ENCODE peak calls at places on chromosomes 1 and 21, in five cellular contexts. S, G, Y, V and Q are unnamed samples.

GRCh38 chr1:100720751-100721150 is 1.2 kb downstream of the VCAM1 start:
- DNase-seq in S (no peak), G (no peak), Y (no peak), V (no peak), Q (no peak)

GRCh38 chr21:43928230-43928607 is 63.2 kb downstream of the AGPAT3 start:
- DNase-seq in S (no peak), G (no peak), Y (no peak), V (no peak), Q (no peak)

GRCh38 chr21:42225042-42225441 is 6.1 kb downstream of the ABCG1 start:
- DNase-seq in S (no peak), G (no peak), Y (no peak), V (no peak), Q (no peak)

GRCh38 chr1:54934869-54935268 is 45.6 kb upstream of the TMEM61 start:
- DNase-seq in S (no peak), G (no peak), Y (no peak), V (no peak), Q (peak; percentile 93)

GRCh38 chr21:28704746-28705145 is 287.9 kb downstream of the LTN1 start:
- DNase-seq in S (no peak), G (no peak), Y (no peak), V (no peak), Q (no peak)

GRCh38 chr1:31839662-31840343 is 24.0 kb upstream of the SPOCD1 start:
- DNase-seq in S (no peak), G (no peak), Y (no peak), V (no peak), Q (no peak)

GRCh38 chr1:85339089-85339488 is 62.7 kb upstream of the BCL10 start:
- DNase-seq in S (no peak), G (no peak), Y (no peak), V (peak; percentile 71), Q (no peak)

GRCh38 chr1:21922103-21923014 is 14.8 kb downstream of the HSPG2 start:
- DNase-seq in S (no peak), G (no peak), Y (no peak), V (no peak), Q (no peak)

GRCh38 chr1:79391896-79392295 is 385.4 kb upstream of the ADGRL4 start:
- DNase-seq in S (no peak), G (no peak), Y (no peak), V (no peak), Q (no peak)

GRCh38 chr1:229942508-229942907 is 124.5 kb upstream of the GALNT2 start:
- DNase-seq in S (no peak), G (no peak), Y (no peak), V (no peak), Q (no peak)

GRCh38 chr1:39650431-39650830 is 11.0 kb upstream of the HEYL start:
- DNase-seq in S (no peak), G (no peak), Y (no peak), V (no peak), Q (no peak)

GRCh38 chr1:88237026-88237425 is 447.0 kb upstream of the PKN2 start:
- DNase-seq in S (no peak), G (no peak), Y (no peak), V (no peak), Q (no peak)

GRCh38 chr1:26733982-26734381 is 38.2 kb downstream of the ARID1A start:
- DNase-seq in S (no peak), G (no peak), Y (no peak), V (no peak), Q (no peak)

GRCh38 chr21:43810505-43811261 is 21.3 kb downstream of the RRP1 start:
- DNase-seq in S (peak; percentile 51), G (peak; percentile 96), Y (peak; percentile 92), V (peak; percentile 36), Q (peak; percentile 77)

GRCh38 chr21:43295016-43295958 is 126.5 kb downstream of the CRYAA start:
- DNase-seq in S (no peak), G (no peak), Y (no peak), V (no peak), Q (no peak)

GRCh38 chr1:207698822-207699483 is 52.9 kb upstream of the CD46 start:
- DNase-seq in S (no peak), G (peak; percentile 24), Y (peak; percentile 31), V (peak; percentile 70), Q (peak; percentile 7)

GRCh38 chr1:23169727-23170335 is 1.2 kb upstream of the LUZP1 start:
- DNase-seq in S (no peak), G (no peak), Y (no peak), V (peak; percentile 64), Q (peak; percentile 30)

GRCh38 chr1:153963850-153964331 is 554 bp upstream of the SLC39A1 start:
- DNase-seq in S (no peak), G (no peak), Y (no peak), V (peak; percentile 56), Q (peak; percentile 55)

GRCh38 chr1:97581614-97582051 is 339.2 kb downstream of the DPYD start:
- DNase-seq in S (no peak), G (no peak), Y (no peak), V (no peak), Q (no peak)

GRCh38 chr1:167799747-167800146 is 78.0 kb downstream of the MPZL1 start:
- DNase-seq in S (no peak), G (no peak), Y (no peak), V (no peak), Q (no peak)

GRCh38 chr1:75725256-75725655 is 747 bp downstream of the ACADM start:
- DNase-seq in S (no peak), G (no peak), Y (no peak), V (no peak), Q (no peak)

GRCh38 chr1:147292012-147292411 is 49.5 kb downstream of the CHD1L start:
- DNase-seq in S (no peak), G (no peak), Y (no peak), V (no peak), Q (no peak)

GRCh38 chr21:44449473-44450363 is 5.6 kb upstream of the LRRC3 start:
- DNase-seq in S (no peak), G (peak; percentile 91), Y (no peak), V (no peak), Q (peak; percentile 29)

GRCh38 chr1:26907071-26907922 is 6.5 kb downstream of the NR0B2 start:
- DNase-seq in S (no peak), G (no peak), Y (peak; percentile 51), V (peak; percentile 73), Q (peak; percentile 46)

GRCh38 chr21:41926068-41926806 is 27.6 kb downstream of the C2CD2 start:
- DNase-seq in S (peak; percentile 68), G (no peak), Y (no peak), V (no peak), Q (peak; percentile 60)

GRCh38 chr1:61403863-61404615 is 320.9 kb downstream of the TM2D1 start:
- DNase-seq in S (no peak), G (no peak), Y (no peak), V (no peak), Q (no peak)

GRCh38 chr1:18561967-18562366 is 68.7 kb upstream of the PAX7 start:
- DNase-seq in S (no peak), G (peak; percentile 37), Y (no peak), V (no peak), Q (no peak)

GRCh38 chr1:56920551-56920950 is 45.3 kb downstream of the C8B start:
- DNase-seq in S (no peak), G (no peak), Y (no peak), V (no peak), Q (no peak)

GRCh38 chr1:159600894-159601293 is 13.3 kb downstream of the APCS start:
- DNase-seq in S (no peak), G (no peak), Y (no peak), V (no peak), Q (no peak)

DNA sequence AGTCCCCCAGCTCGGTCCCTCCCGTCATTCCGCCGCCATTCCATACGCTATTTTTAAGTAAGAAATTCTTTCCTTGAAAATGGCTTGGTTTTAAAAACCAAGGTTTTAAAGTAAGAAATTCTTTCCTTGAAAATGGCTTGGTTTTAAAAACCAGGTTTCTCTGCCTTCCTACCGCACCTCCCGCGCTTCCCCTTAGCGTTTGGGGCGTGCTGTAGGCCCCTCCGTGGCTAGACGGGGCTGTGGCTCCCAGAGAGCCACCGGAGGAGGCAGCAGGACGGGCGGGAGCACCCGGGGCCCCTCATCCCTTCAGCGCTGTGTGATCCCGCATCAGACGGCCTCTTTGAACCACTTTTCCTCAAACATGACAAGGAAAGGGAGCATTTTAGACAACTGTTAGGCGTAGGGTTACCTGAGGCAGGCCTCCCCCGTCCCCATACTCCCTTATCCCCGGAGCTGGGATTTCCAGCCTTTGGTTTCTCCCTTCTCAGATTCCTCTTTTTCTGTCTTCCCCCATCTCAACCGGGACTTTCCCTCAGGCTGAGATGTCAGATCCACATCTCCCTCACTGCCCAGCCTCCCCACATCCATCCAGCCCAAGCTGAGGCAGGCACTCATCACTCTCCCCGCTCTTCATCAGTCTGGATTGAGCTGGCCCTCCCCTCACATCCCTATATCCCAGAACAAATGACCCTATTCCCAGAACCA is 541 bp upstream of the CD58 start:
- DNase-seq in S (no peak), G (peak; percentile 49), Y (peak; percentile 35), V (no peak), Q (no peak)
- TF ChIP-seq JUND in S (no peak), G (no peak), Y (no peak), V (no peak), Q (no peak)

DNA sequence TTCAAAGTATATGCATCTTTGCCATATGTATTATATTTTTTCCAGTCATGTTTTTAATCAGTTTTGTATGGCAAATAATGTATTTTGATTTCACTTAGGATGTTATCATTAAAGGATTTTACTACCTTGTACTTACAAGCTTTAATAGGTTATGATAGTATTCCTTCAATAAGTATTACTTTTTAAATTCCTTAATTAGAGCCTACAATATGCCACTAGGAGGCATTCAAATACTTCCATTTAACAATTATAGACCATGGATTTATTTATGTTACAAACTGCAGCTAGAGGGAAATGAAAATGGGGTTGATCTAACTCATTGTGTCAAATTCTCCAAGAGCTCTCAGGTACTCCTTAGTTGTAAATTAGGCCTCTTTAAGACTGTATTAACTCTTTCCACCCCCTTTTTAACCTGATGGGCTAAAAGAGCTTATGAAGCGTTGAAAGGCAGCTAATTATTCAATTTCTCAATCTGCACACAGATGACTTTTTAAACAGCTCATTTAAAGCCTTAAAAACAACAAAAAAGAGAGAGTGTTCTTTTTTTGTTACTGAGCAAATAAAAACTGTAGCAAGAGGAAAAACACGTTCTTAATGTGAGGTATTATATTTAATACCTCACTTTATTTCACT is 156.2 kb downstream of the DENND1B start:
- DNase-seq in S (no peak), G (no peak), Y (no peak), V (peak; percentile 6), Q (peak; percentile 66)
- TF ChIP-seq JUND in S (no peak), G (no peak), Y (no peak), V (no peak), Q (no peak)

DNA sequence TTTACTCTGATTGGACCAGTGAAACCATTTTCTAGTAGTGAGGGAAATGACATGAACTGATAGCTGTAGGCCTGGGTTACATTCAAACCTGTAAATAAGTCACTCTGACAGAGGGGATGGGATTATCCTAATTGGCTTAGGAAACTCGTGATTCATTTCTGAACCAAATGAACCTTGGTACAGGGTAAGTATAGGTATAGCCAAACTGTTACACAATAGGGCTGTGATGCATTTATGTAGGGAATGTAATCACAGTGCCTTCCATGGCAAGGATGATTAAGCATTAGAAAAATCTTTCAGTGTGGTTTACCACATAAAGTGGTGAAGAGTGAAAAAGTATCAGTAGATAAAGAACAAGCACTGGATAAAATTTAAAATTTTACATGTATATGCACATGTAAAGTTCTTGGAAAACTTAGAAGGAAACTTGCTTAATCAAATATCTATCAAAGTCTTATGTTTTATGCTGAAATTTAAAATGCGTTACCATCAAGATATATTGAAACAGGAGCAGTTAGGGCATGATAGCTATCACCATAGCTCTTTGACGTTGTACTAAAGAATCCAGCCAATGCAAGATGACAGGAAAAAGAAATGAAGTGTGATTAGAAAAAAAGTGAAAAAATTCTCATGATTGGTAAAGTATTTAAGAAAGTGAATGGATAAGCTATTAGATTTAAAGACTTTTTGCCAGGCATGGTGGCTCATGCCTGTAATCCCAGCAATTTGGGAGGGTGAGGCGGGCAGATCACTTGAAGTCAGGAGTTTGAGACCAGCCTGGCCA is 63.0 kb downstream of the RABGAP1L start:
- DNase-seq in S (no peak), G (no peak), Y (no peak), V (no peak), Q (no peak)
- TF ChIP-seq JUND in S (no peak), G (no peak), Y (no peak), V (no peak), Q (no peak)

GRCh38 chr1:178926046-178926445 is 55.2 kb upstream of the ANGPTL1 start:
- DNase-seq in S (no peak), G (no peak), Y (no peak), V (no peak), Q (no peak)
- TF ChIP-seq JUND in S (no peak), G (no peak), Y (no peak), V (no peak), Q (no peak)